ENCODE peak calls at places on chromosomes 5 and 9, in four cellular contexts. One of them, this sample, is unnamed.

GRCh38 chr5:139760066-139761056 is 35.2 kb upstream of the PSD2 start:
- DNase-seq in mammary epithelial cell: no peak
- DNase-seq in heart left ventricle: no peak
- DNase-seq in germinal center: no peak
- DNase-seq in this sample: peak

GRCh38 chr5:93342563-93343061 is 238.4 kb downstream of the NR2F1-AS1 start:
- DNase-seq in heart left ventricle: no peak
- DNase-seq in mammary epithelial cell: no peak
- DNase-seq in germinal center: no peak
- DNase-seq in this sample: no peak

GRCh38 chr5:76204191-76204590 is 121.0 kb downstream of the SV2C start:
- DNase-seq in mammary epithelial cell: no peak
- DNase-seq in heart left ventricle: no peak
- DNase-seq in germinal center: no peak
- DNase-seq in this sample: no peak

GRCh38 chr5:167460449-167461020 is 830.9 kb upstream of the WWC1 start:
- DNase-seq in heart left ventricle: no peak
- DNase-seq in germinal center: no peak
- DNase-seq in mammary epithelial cell: no peak
- DNase-seq in this sample: no peak

GRCh38 chr5:127028822-127029457 is 1.4 kb downstream of the MARCHF3 start:
- DNase-seq in heart left ventricle: peak
- DNase-seq in mammary epithelial cell: no peak
- DNase-seq in germinal center: no peak
- DNase-seq in this sample: no peak

GRCh38 chr9:110178281-110178680 is 29.7 kb downstream of the C9orf152 start:
- DNase-seq in germinal center: no peak
- DNase-seq in heart left ventricle: no peak
- DNase-seq in mammary epithelial cell: peak
- DNase-seq in this sample: peak

GRCh38 chr5:534006-534742 is 9.9 kb upstream of the SLC9A3 start:
- DNase-seq in germinal center: no peak
- DNase-seq in mammary epithelial cell: no peak
- DNase-seq in heart left ventricle: peak
- DNase-seq in this sample: no peak

GRCh38 chr5:162221884-162222283 is 154.3 kb downstream of the GABRG2 start:
- DNase-seq in germinal center: no peak
- DNase-seq in mammary epithelial cell: no peak
- DNase-seq in heart left ventricle: no peak
- DNase-seq in this sample: no peak

GRCh38 chr5:36667826-36668225 is 61.4 kb downstream of the SLC1A3 start:
- DNase-seq in heart left ventricle: no peak
- DNase-seq in mammary epithelial cell: no peak
- DNase-seq in germinal center: no peak
- DNase-seq in this sample: no peak

GRCh38 chr9:131096490-131097258 is at the start of gene AIF1L:
- DNase-seq in mammary epithelial cell: peak
- DNase-seq in germinal center: peak
- DNase-seq in heart left ventricle: no peak
- DNase-seq in this sample: peak

GRCh38 chr5:10581424-10581748 is 17.5 kb downstream of the ANKRD33B start:
- DNase-seq in germinal center: no peak
- DNase-seq in mammary epithelial cell: peak
- DNase-seq in heart left ventricle: no peak
- DNase-seq in this sample: no peak